ENCODE peak calls at places on chromosome 18, in seven cellular contexts. A is NCI-H1436 treated with DMSO at 0.1 percent for 48 hours, Q is tibial artery, K is mesenteric fat pad, M is amniotic stem cell, G is NCI-H1930, T is neural crest cell. O is an unnamed sample.

GRCh38 chr18:76927216-76927725 is 104.9 kb downstream of the ZNF236 start:
- DNase-seq in K (no peak), Q (no peak), M (no peak), T (no peak), G (no peak), A (no peak), O (no peak)

GRCh38 chr18:48672671-48673340 is 134.0 kb downstream of the CTIF start:
- DNase-seq in G (no peak), Q (peak), A (no peak), M (no peak), T (no peak), K (peak), O (peak)

GRCh38 chr18:28003451-28003850 is 173.5 kb downstream of the CDH2 start:
- DNase-seq in Q (no peak), A (no peak), K (no peak), M (no peak), G (no peak), T (no peak), O (no peak)

GRCh38 chr18:10923225-10923624 is 226.1 kb downstream of the PIEZO2 start:
- DNase-seq in G (no peak), A (no peak), T (no peak), M (no peak), Q (no peak), K (no peak), O (no peak)

GRCh38 chr18:63299837-63300787 is 19.5 kb downstream of the BCL2 start:
- DNase-seq in G (no peak), M (no peak), Q (no peak), K (no peak), T (no peak), A (no peak), O (no peak)

GRCh38 chr18:7772496-7772861 is 205.4 kb downstream of the PTPRM start:
- DNase-seq in Q (no peak), G (no peak), A (no peak), M (no peak), T (no peak), K (no peak), O (no peak)

GRCh38 chr18:69757733-69758132 is 189.9 kb downstream of the CD226 start:
- DNase-seq in T (no peak), K (no peak), G (no peak), Q (no peak), M (no peak), A (no peak), O (no peak)

GRCh38 chr18:10453885-10454772 is at the start of gene APCDD1:
- DNase-seq in K (no peak), A (no peak), M (no peak), Q (peak), T (peak), G (peak), O (peak)

GRCh38 chr18:58438984-58439311 is 189.9 kb downstream of the ALPK2 start:
- DNase-seq in K (no peak), M (no peak), T (no peak), G (no peak), Q (no peak), A (no peak), O (no peak)

GRCh38 chr18:8474661-8475060 is 134.6 kb upstream of the RAB12 start:
- DNase-seq in K (no peak), G (no peak), M (no peak), T (no peak), Q (no peak), A (no peak), O (no peak)

GRCh38 chr18:76494181-76494540 is 881 bp downstream of the ZNF516 start:
- DNase-seq in T (peak), Q (no peak), K (no peak), A (no peak), G (no peak), M (no peak), O (no peak)

GRCh38 chr18:44409071-44409470 is 271.6 kb upstream of the SETBP1 start:
- DNase-seq in M (no peak), G (no peak), A (no peak), K (no peak), T (no peak), Q (no peak), O (no peak)

GRCh38 chr18:48817021-48817461 is 133.7 kb downstream of the SMAD7 start:
- DNase-seq in A (no peak), M (no peak), T (no peak), Q (peak), G (no peak), K (peak), O (peak)

GRCh38 chr18:8602040-8602439 is 7.2 kb upstream of the RAB12 start:
- DNase-seq in A (no peak), M (no peak), Q (no peak), T (no peak), G (no peak), K (no peak), O (no peak)

GRCh38 chr18:6249110-6249680 is 165.5 kb downstream of the L3MBTL4 start:
- DNase-seq in A (no peak), T (no peak), K (no peak), G (no peak), M (no peak), Q (no peak), O (no peak)

GRCh38 chr18:61398961-61399632 is 65.9 kb downstream of the CDH20 start:
- DNase-seq in Q (no peak), G (no peak), M (peak), A (no peak), T (no peak), K (no peak), O (no peak)

GRCh38 chr18:48328473-48329205 is 80.5 kb downstream of the ZBTB7C start:
- DNase-seq in T (no peak), G (no peak), M (no peak), K (no peak), A (no peak), Q (no peak), O (no peak)

GRCh38 chr18:49638209-49638785 is 76.4 kb downstream of the LIPG start:
- DNase-seq in M (no peak), K (peak), A (no peak), T (no peak), Q (no peak), G (no peak), O (no peak)

GRCh38 chr18:35389095-35389618 is 12.0 kb upstream of the ZNF396 start:
- DNase-seq in M (no peak), T (no peak), Q (no peak), G (no peak), A (no peak), K (no peak), O (no peak)

GRCh38 chr18:59143441-59143840 is 3.8 kb downstream of the SEC11C start:
- DNase-seq in K (no peak), M (no peak), Q (no peak), T (no peak), A (no peak), G (no peak), O (no peak)

GRCh38 chr18:59640721-59641120 is 56.5 kb downstream of the CCBE1 start:
- DNase-seq in Q (no peak), K (no peak), G (no peak), T (no peak), M (no peak), A (no peak), O (no peak)

GRCh38 chr18:65592419-65592818 is 158.4 kb upstream of the CDH7 start:
- DNase-seq in Q (no peak), A (no peak), G (no peak), K (no peak), M (no peak), T (no peak), O (no peak)

GRCh38 chr18:56929861-56930260 is 217.0 kb upstream of the BOD1L2 start:
- DNase-seq in M (no peak), Q (no peak), G (no peak), A (no peak), T (no peak), K (no peak), O (no peak)

GRCh38 chr18:55405655-55406373 is 182.2 kb downstream of the TCF4 start:
- DNase-seq in T (no peak), M (peak), A (peak), Q (peak), K (no peak), G (peak), O (peak)

GRCh38 chr18:74108460-74108859 is 39.2 kb downstream of the FBXO15 start:
- DNase-seq in A (no peak), Q (no peak), M (no peak), T (no peak), K (no peak), G (no peak), O (no peak)